ENCODE peak calls at places on chromosomes 13 and 19, in seven cellular contexts. A is left lung, R is fibroblast of mammary gland, J is colonic mucosa, H is right lobe of liver, C is mucosa of descending colon, S is HFFc6. W is an unnamed sample.

GRCh38 chr19:13717194-13717643 is 47.1 kb upstream of the MRI1 start:
- DNase-seq in S (peak; percentile 58), J (no peak), R (no peak), C (no peak), H (no peak), A (no peak), W (no peak)

GRCh38 chr19:38211206-38211605 is 12.8 kb downstream of the DPF1 start:
- DNase-seq in C (no peak), J (no peak), R (no peak), H (no peak), A (no peak), S (no peak), W (no peak)

GRCh38 chr13:30932481-30933333 is at the start of gene TEX26:
- DNase-seq in R (no peak), A (no peak), C (no peak), J (no peak), S (no peak), H (no peak), W (no peak)

GRCh38 chr19:41937525-41937924 is 9.3 kb upstream of the ERFL start:
- DNase-seq in A (no peak), R (no peak), J (no peak), C (no peak), H (no peak), S (no peak), W (no peak)

GRCh38 chr19:33325920-33326319 is 23.6 kb upstream of the CEBPA start:
- DNase-seq in C (no peak), J (no peak), S (no peak), R (peak; percentile 85), H (peak; percentile 71), A (no peak), W (no peak)

GRCh38 chr19:38319421-38320258 is at the start of gene KCNK6:
- DNase-seq in J (peak; percentile 90), H (peak; percentile 74), R (peak; percentile 7), C (peak; percentile 86), S (no peak), A (peak; percentile 79), W (no peak)

GRCh38 chr19:30116530-30116929 is 174.5 kb downstream of the URI1 start:
- DNase-seq in R (no peak), H (no peak), C (no peak), S (no peak), A (no peak), J (no peak), W (no peak)

GRCh38 chr13:35804901-35805300 is 326.3 kb downstream of the DCLK1 start:
- DNase-seq in A (no peak), S (no peak), R (peak; percentile 66), C (no peak), J (no peak), H (no peak), W (no peak)

GRCh38 chr13:22665531-22665930 is 515.2 kb upstream of the SGCG start:
- DNase-seq in H (no peak), C (peak; percentile 12), J (no peak), R (no peak), A (no peak), S (no peak), W (no peak)

GRCh38 chr19:3466630-3467029 is 13.7 kb downstream of the SMIM24 start:
- DNase-seq in R (no peak), C (no peak), S (no peak), H (no peak), J (no peak), A (no peak), W (no peak)

GRCh38 chr19:40413291-40413994 is at the start of gene PRX:
- DNase-seq in H (no peak), J (no peak), A (no peak), S (no peak), C (no peak), R (no peak), W (no peak)

GRCh38 chr13:43140985-43141384 is 117.6 kb downstream of the DNAJC15 start:
- DNase-seq in H (no peak), A (no peak), J (no peak), C (no peak), R (no peak), S (no peak), W (no peak)

GRCh38 chr19:51342631-51343569 is 961 bp upstream of the VSIG10L start:
- DNase-seq in S (no peak), A (no peak), R (no peak), J (no peak), H (no peak), C (no peak), W (no peak)

GRCh38 chr13:26386026-26386425 is 132.1 kb downstream of the CDK8 start:
- DNase-seq in A (no peak), H (no peak), J (no peak), C (no peak), R (no peak), S (no peak), W (no peak)

GRCh38 chr19:45440259-45440638 is 16.5 kb upstream of the ERCC1 start:
- DNase-seq in J (no peak), A (no peak), S (no peak), H (no peak), R (no peak), C (no peak), W (no peak)

GRCh38 chr19:3359850-3360493 is 6.4 kb upstream of the NFIC start:
- DNase-seq in S (no peak), R (no peak), A (no peak), J (no peak), H (no peak), C (peak; percentile 32), W (no peak)

GRCh38 chr19:10141973-10142372 is 22.3 kb upstream of the EIF3G start:
- DNase-seq in R (no peak), H (no peak), A (no peak), S (no peak), J (no peak), C (no peak), W (no peak)

GRCh38 chr13:98289339-98289935 is 112.4 kb upstream of the RNF113B start:
- DNase-seq in R (no peak), S (no peak), A (no peak), J (no peak), C (no peak), H (no peak), W (no peak)

GRCh38 chr13:50227356-50227755 is 212.1 kb downstream of the KCNRG start:
- DNase-seq in H (no peak), S (no peak), A (no peak), C (no peak), J (no peak), R (no peak), W (no peak)

GRCh38 chr13:105177265-105177900 is 1358.1 kb downstream of the EFNB2 start:
- DNase-seq in J (no peak), R (no peak), S (no peak), H (no peak), C (no peak), A (no peak), W (no peak)

GRCh38 chr13:27789495-27790303 is 2.6 kb upstream of the GSX1 start:
- DNase-seq in H (no peak), S (no peak), J (no peak), C (no peak), R (no peak), A (no peak), W (no peak)

DNA sequence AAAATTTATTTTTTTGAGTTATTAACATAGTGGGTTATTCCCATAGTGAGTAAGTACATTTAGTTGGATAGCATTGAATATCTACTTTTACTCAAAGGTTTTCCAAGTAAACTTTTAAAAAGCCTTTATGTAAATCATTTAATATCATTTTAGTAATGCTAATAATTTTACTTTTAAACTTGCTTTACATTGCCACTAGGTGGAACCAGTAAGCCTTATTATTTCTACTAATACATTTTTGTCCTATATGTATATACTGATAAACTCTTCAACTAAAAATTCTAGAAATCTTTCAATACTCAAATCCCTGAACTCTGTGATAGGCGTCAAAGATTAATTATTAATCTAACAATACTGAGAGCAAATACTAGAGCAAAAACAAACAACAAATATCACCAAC is 1709.2 kb upstream of the PCDH20 start:
- DNase-seq in C (no peak), S (peak; percentile 2), R (peak; percentile 50), J (no peak), A (no peak), H (no peak), W (no peak)
- TF ChIP-seq CTCF in C (no peak), S (peak; percentile 74), R (peak; percentile 33), J (no peak), A (no peak), H (peak; percentile 5), W (peak; percentile 41)

GRCh38 chr13:59745395-59745788 is 418.3 kb downstream of the DIAPH3 start:
- DNase-seq in H (no peak), J (no peak), S (no peak), R (peak; percentile 40), A (no peak), C (no peak), W (no peak)

GRCh38 chr13:59746291-59746962 is 417.3 kb downstream of the DIAPH3 start:
- DNase-seq in R (peak; percentile 50), A (no peak), S (peak; percentile 66), H (no peak), C (no peak), J (no peak), W (no peak)

GRCh38 chr13:59750860-59751259 is 412.9 kb downstream of the DIAPH3 start:
- DNase-seq in C (no peak), H (no peak), R (peak; percentile 37), A (no peak), S (peak; percentile 65), J (no peak), W (peak; percentile 67)

GRCh38 chr13:59744747-59745394 is 418.9 kb downstream of the DIAPH3 start:
- DNase-seq in J (no peak), R (no peak), S (no peak), H (no peak), A (no peak), C (no peak), W (no peak)

GRCh38 chr13:59747529-59747928 is 416.2 kb downstream of the DIAPH3 start:
- DNase-seq in S (no peak), R (no peak), C (no peak), J (no peak), H (no peak), A (no peak), W (no peak)
- TF ChIP-seq CTCF in S (peak; percentile 37), R (no peak), C (no peak), J (no peak), H (no peak), A (no peak), W (no peak)

GRCh38 chr19:46623915-46624502 is 880 bp downstream of the PTGIR start:
- DNase-seq in C (no peak), J (no peak), S (no peak), H (no peak), R (no peak), A (no peak), W (no peak)

GRCh38 chr19:46622118-46622446 is 2.8 kb downstream of the PTGIR start:
- DNase-seq in R (no peak), C (no peak), S (no peak), H (no peak), J (no peak), A (no peak), W (no peak)

GRCh38 chr19:46620716-46621115 is 4.2 kb downstream of the PTGIR start:
- DNase-seq in H (no peak), S (peak; percentile 61), J (no peak), C (no peak), A (no peak), R (peak; percentile 63), W (no peak)

GRCh38 chr19:46620267-46620666 is 4.6 kb downstream of the PTGIR start:
- DNase-seq in R (no peak), S (no peak), H (no peak), A (no peak), J (no peak), C (no peak), W (no peak)

GRCh38 chr19:46621191-46622117 is 3.4 kb downstream of the PTGIR start:
- DNase-seq in H (no peak), A (no peak), C (no peak), J (no peak), R (no peak), S (no peak), W (no peak)
- TF ChIP-seq CTCF in H (no peak), A (no peak), C (no peak), J (no peak), R (no peak), S (peak; percentile 54), W (no peak)

GRCh38 chr19:53365134-53365898 is at the start of gene ZNF525:
- DNase-seq in R (peak; percentile 52), J (peak; percentile 96), S (peak; percentile 58), H (peak; percentile 93), C (peak; percentile 97), A (peak; percentile 92), W (peak; percentile 20)
- TF ChIP-seq CTCF in R (peak; percentile 7), J (peak; percentile 49), S (peak; percentile 65), H (no peak), C (peak; percentile 47), A (peak; percentile 28), W (no peak)